ENCODE peak calls at places on chromosomes 1 and 21, in five cellular contexts. Q is H1, U is H9, M is mesenchymal stem cell, A is trophoblast cell. D is an unnamed sample.

GRCh38 chr1:180098242-180098995 is 56.2 kb upstream of the QSOX1 start:
- DNase-seq in Q (no peak), U (no peak), M (peak), A (peak), D (no peak)

GRCh38 chr21:36647279-36648093 is 51.4 kb upstream of the SIM2 start:
- DNase-seq in Q (no peak), U (peak), M (peak), A (peak), D (no peak)

GRCh38 chr1:118335372-118335771 is 150.3 kb upstream of the SPAG17 start:
- DNase-seq in Q (no peak), U (no peak), M (no peak), A (no peak), D (no peak)

GRCh38 chr1:206505702-206506375 is 1.5 kb upstream of the RASSF5 start:
- DNase-seq in Q (no peak), U (no peak), M (peak), A (peak), D (no peak)

GRCh38 chr21:29697555-29698193 is 242.1 kb downstream of the GRIK1 start:
- DNase-seq in Q (no peak), U (no peak), M (no peak), A (no peak), D (no peak)

GRCh38 chr1:21783679-21784603 is 992 bp upstream of the USP48 start:
- DNase-seq in Q (peak), U (peak), M (peak), A (peak), D (no peak)

GRCh38 chr21:29194847-29195246 is 64.4 kb downstream of the MAP3K7CL start:
- DNase-seq in Q (no peak), U (no peak), M (peak), A (peak), D (no peak)

GRCh38 chr1:155136728-155137127 is 1.1 kb downstream of the SLC50A1 start:
- DNase-seq in Q (no peak), U (no peak), M (no peak), A (no peak), D (no peak)

GRCh38 chr1:156471496-156472490 is 28.8 kb downstream of the MEF2D start:
- DNase-seq in Q (no peak), U (no peak), M (no peak), A (no peak), D (no peak)

GRCh38 chr1:238892612-238893011 is 493.8 kb upstream of the CHRM3 start:
- DNase-seq in Q (no peak), U (no peak), M (no peak), A (no peak), D (no peak)

GRCh38 chr1:7770939-7771672 is at the start of gene VAMP3:
- DNase-seq in Q (peak), U (peak), M (peak), A (peak), D (peak)

GRCh38 chr1:210596641-210597040 is 267.9 kb downstream of the HHAT start:
- DNase-seq in Q (no peak), U (no peak), M (no peak), A (peak), D (no peak)

GRCh38 chr1:117327008-117327407 is 40.2 kb upstream of the MAN1A2 start:
- DNase-seq in Q (no peak), U (no peak), M (no peak), A (no peak), D (no peak)

GRCh38 chr1:82323144-82323543 is 522.4 kb downstream of the ADGRL2 start:
- DNase-seq in Q (no peak), U (no peak), M (no peak), A (no peak), D (no peak)

GRCh38 chr1:37391181-37391949 is 83.0 kb upstream of the ZC3H12A start:
- DNase-seq in Q (no peak), U (peak), M (no peak), A (no peak), D (no peak)

GRCh38 chr1:200535605-200536004 is 84.9 kb downstream of the KIF14 start:
- DNase-seq in Q (no peak), U (peak), M (no peak), A (peak), D (no peak)

DNA sequence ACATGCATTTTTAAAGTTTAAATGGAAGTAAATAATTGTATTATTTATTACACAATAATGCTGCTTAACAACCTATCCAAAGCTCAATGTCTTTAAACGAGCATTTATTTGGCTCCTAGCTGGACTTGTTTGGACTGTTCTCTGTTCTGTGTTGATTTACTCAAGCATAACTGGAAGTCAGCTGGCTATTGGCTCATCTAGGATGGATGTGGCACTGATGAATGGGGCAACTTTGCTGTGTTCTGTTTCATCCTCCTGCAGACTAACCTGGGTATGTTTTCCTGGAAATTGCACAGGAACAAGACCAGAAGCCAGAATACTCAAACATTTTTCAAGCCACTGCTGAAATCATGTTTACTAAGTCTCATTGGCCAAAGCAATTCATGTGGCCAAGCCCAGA is 70.8 kb upstream of the HSD17B7 start:
- DNase-seq in Q (no peak), U (no peak), M (no peak), A (no peak), D (no peak)
- H2BK12ac ChIP-seq in Q (no peak), U (no peak), M (no peak), A (no peak), D (no peak)

GRCh38 chr1:235050911-235051360 is 77.7 kb downstream of the TOMM20 start:
- DNase-seq in Q (no peak), U (peak), M (peak), A (peak), D (no peak)

GRCh38 chr1:235054466-235054865 is 74.2 kb downstream of the TOMM20 start:
- DNase-seq in Q (no peak), U (no peak), M (no peak), A (peak), D (no peak)

GRCh38 chr1:235049217-235049616 is 79.4 kb downstream of the TOMM20 start:
- DNase-seq in Q (no peak), U (no peak), M (no peak), A (no peak), D (no peak)

GRCh38 chr1:235052067-235053008 is 76.3 kb downstream of the TOMM20 start:
- DNase-seq in Q (no peak), U (no peak), M (no peak), A (peak), D (no peak)

DNA sequence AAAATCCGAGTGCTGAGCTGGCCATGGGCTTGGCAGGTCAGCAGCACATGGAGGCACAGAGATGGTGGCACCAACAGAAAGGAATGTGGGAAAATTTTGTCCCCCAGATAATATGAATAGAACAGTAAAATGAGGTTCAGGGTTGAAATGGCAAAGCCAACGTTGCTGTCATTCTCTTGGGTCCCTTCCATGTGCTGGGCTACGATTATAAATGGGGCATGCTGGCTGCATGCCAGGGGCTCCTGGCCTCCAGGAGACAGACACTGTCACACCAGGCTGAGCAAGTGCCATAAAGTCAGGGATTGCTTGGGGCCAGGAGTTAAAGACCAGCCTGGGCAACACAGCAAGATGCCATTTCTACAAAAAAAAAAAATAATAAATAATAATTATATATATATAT is 77.1 kb downstream of the TOMM20 start:
- DNase-seq in Q (no peak), U (no peak), M (no peak), A (no peak), D (no peak)
- H3K18ac ChIP-seq in Q (no peak), U (no peak), M (no peak), A (no peak), D (no peak)

GRCh38 chr1:159207080-159207479 is 2.4 kb downstream of the ACKR1 start:
- DNase-seq in Q (no peak), U (no peak), M (no peak), A (no peak), D (no peak)

GRCh38 chr1:159205225-159205624 is 550 bp downstream of the ACKR1 start:
- DNase-seq in Q (no peak), U (peak), M (no peak), A (no peak), D (no peak)

GRCh38 chr1:159204791-159205141 is at the start of gene ACKR1:
- DNase-seq in Q (no peak), U (no peak), M (no peak), A (no peak), D (no peak)

GRCh38 chr1:159208460-159208825 is 3.8 kb downstream of the ACKR1 start:
- DNase-seq in Q (no peak), U (peak), M (no peak), A (no peak), D (no peak)

DNA sequence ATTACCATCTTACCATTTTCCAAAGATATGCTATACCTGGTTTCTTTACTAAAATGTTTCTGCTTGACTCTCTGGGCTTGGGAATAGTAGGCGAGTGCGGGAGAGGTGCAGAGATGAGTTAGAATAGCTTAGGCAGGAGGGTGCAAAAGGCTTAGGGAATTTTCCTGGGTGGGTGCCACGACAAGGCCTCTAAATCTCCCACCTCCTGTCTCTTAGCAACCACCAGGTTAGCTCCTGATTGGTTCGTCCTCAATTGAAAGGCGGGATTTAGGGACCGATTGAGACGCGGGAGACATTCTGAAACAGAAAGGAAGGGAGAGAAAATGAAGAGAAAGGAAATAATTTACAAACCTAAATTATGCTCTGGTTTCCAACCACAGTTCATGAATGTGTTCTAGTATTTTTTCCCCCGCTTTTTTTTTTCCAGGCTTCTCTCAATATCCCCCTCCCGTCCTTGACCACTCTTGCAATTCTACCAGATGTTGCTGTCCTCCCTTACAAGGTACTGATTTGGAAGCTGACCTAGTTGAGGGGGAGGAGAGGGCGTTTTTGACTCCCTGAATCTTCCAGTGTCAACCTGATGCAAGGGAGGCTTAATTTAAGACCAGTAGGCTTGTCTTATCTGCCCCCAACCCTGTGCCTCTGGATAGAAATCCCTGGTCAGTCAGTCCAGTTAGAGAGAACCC is 3.2 kb downstream of the ACKR1 start:
- DNase-seq in Q (no peak), U (no peak), M (no peak), A (no peak), D (no peak)
- H2BK12ac ChIP-seq in Q (no peak), U (no peak), M (no peak), A (no peak), D (no peak)

DNA sequence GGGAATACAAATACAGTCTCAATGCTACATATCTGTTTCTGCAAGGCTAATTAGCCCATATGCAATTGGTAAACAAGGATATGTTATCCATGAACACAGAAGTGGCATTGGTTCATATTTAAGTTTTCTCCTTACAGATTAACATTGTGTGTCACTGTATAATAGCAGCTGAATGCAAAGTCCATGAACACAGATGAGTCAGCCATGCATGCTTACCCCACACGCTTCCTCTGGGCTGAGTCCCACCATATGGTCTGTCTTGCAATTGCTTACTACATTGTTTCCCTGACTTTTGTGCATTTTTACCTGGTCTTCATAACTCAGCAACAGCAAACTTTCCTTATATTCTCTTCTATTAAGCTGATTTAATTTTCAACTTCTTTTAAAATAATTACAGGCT is 41.5 kb upstream of the TSNAX start:
- DNase-seq in Q (no peak), U (no peak), M (peak), A (no peak), D (no peak)
- H3K18ac ChIP-seq in Q (no peak), U (no peak), M (no peak), A (no peak), D (no peak)

GRCh38 chr1:24345334-24345733 is 26.2 kb downstream of the GRHL3 start:
- DNase-seq in Q (no peak), U (no peak), M (no peak), A (no peak), D (no peak)

GRCh38 chr1:24348196-24348595 is 29.0 kb downstream of the GRHL3 start:
- DNase-seq in Q (no peak), U (no peak), M (no peak), A (no peak), D (no peak)

GRCh38 chr1:24349891-24350290 is 30.7 kb downstream of the GRHL3 start:
- DNase-seq in Q (no peak), U (no peak), M (no peak), A (no peak), D (no peak)

GRCh38 chr1:24344090-24344742 is 25.1 kb downstream of the GRHL3 start:
- DNase-seq in Q (no peak), U (no peak), M (peak), A (no peak), D (no peak)

GRCh38 chr1:24347159-24347931 is 28.2 kb downstream of the GRHL3 start:
- DNase-seq in Q (no peak), U (no peak), M (no peak), A (no peak), D (no peak)
- H2BK12ac ChIP-seq in Q (no peak), U (no peak), M (no peak), A (no peak), D (no peak)

DNA sequence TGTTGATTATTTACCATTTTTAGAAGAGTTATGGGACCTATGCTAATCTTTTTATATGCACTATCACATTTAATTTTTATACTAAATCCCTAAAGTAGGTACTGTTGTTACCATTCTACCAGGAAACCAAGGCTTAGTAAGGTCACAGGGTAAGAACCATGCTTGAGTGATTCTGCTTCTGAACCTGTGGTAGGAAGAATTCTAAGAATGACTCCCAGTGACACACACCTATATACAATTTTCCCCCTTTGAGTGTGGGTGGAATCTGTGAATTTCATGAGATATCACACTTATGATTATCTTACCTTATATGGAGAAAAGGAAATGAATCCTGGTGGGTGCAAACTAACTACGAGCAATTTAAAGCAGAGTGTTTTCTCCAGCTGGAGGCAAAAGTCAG is 391.0 kb downstream of the USH2A start:
- DNase-seq in Q (no peak), U (no peak), M (no peak), A (no peak), D (no peak)
- H3K18ac ChIP-seq in Q (no peak), U (no peak), M (no peak), A (no peak), D (no peak)